ENCODE peak calls at places on chromosomes 12 and 14, in five cellular contexts. O, D, M, N and F are unnamed samples. For H3K36me3, the result is how much of the 10 kb centered on the place peaks cover.

GRCh38 chr14:68407838-68408237 is 385.0 kb downstream of the ZFP36L1 start:
- DNase-seq in D (no peak), M (no peak), N (no peak), O (no peak), F (no peak)

GRCh38 chr12:119115296-119115905 is 63.3 kb upstream of the HSPB8 start:
- DNase-seq in D (no peak), M (peak), N (no peak), O (no peak), F (peak)

GRCh38 chr12:5033883-5034282 is 9.8 kb upstream of the KCNA5 start:
- DNase-seq in M (no peak), O (no peak), N (no peak), D (no peak), F (no peak)

GRCh38 chr14:56995010-56995409 is 184.7 kb upstream of the OTX2 start:
- DNase-seq in D (no peak), O (no peak), N (no peak), M (no peak), F (no peak)

GRCh38 chr12:26046886-26047285 is 78.0 kb downstream of the BHLHE41 start:
- DNase-seq in N (no peak), D (no peak), O (no peak), M (no peak), F (no peak)

GRCh38 chr12:106754331-106754730 is 20.2 kb upstream of the RIC8B start:
- DNase-seq in D (no peak), N (no peak), O (no peak), M (no peak), F (no peak)

GRCh38 chr14:30656190-30656632 is 34.1 kb downstream of the SCFD1 start:
- DNase-seq in M (peak), D (no peak), O (peak), N (no peak), F (no peak)

GRCh38 chr14:77023001-77023996 is 5.2 kb downstream of the IRF2BPL start:
- DNase-seq in O (no peak), N (no peak), M (peak), D (peak), F (peak)

GRCh38 chr14:51682411-51682810 is 30.7 kb downstream of the FRMD6 start:
- DNase-seq in D (no peak), N (no peak), M (no peak), O (no peak), F (no peak)

GRCh38 chr12:55226523-55226922 is 5.7 kb downstream of the OR10A7 start:
- DNase-seq in M (no peak), O (no peak), N (no peak), D (no peak), F (no peak)

GRCh38 chr14:61126083-61126962 is 145.3 kb downstream of the SLC38A6 start:
- DNase-seq in N (no peak), M (no peak), O (no peak), D (no peak), F (no peak)

GRCh38 chr14:22099942-22100763 is 426.5 kb upstream of the OR4E1 start:
- DNase-seq in N (peak), D (no peak), M (peak), O (peak), F (peak)

GRCh38 chr12:51323317-51323960 is 535 bp downstream of the BIN2 start:
- DNase-seq in O (peak), N (no peak), M (no peak), D (no peak), F (no peak)

GRCh38 chr14:103905861-103906456 is 22.3 kb upstream of the TDRD9 start:
- DNase-seq in O (no peak), N (no peak), D (peak), M (peak), F (peak)

GRCh38 chr14:69657961-69658360 is 46.6 kb downstream of the SUSD6 start:
- DNase-seq in D (peak), M (peak), N (no peak), O (no peak), F (peak)

GRCh38 chr14:77212933-77213656 is 31.5 kb downstream of the TMEM63C start:
- DNase-seq in O (no peak), N (no peak), D (peak), M (peak), F (peak)

GRCh38 chr14:103121161-103121845 is 2.0 kb upstream of the TNFAIP2 start:
- DNase-seq in D (peak), N (peak), O (no peak), M (no peak), F (no peak)

GRCh38 chr12:32134144-32134888 is 27.7 kb downstream of the BICD1 start:
- DNase-seq in O (peak), M (peak), D (no peak), N (no peak), F (no peak)

GRCh38 chr12:130714591-130715149 is 1.4 kb downstream of the RIMBP2 start:
- DNase-seq in N (peak), D (no peak), M (no peak), O (no peak), F (no peak)

GRCh38 chr14:40368314-40368713 is 936.1 kb upstream of the FBXO33 start:
- DNase-seq in N (no peak), M (no peak), D (no peak), O (no peak), F (no peak)

GRCh38 chr12:96770239-96770780 is 136.7 kb upstream of the NEDD1 start:
- DNase-seq in D (no peak), N (no peak), O (no peak), M (no peak), F (no peak)

GRCh38 chr12:15897433-15897832 is 13.7 kb upstream of the DERA start:
- DNase-seq in N (no peak), M (no peak), D (no peak), O (no peak), F (no peak)

GRCh38 chr12:15893260-15893659 is 11.1 kb downstream of the STRAP start:
- DNase-seq in D (no peak), O (no peak), N (no peak), M (no peak), F (no peak)

GRCh38 chr12:15887043-15887817 is 5.0 kb downstream of the STRAP start:
- DNase-seq in D (no peak), O (no peak), N (no peak), M (no peak), F (no peak)

GRCh38 chr12:15892645-15893259 is 10.6 kb downstream of the STRAP start:
- DNase-seq in D (no peak), O (no peak), N (no peak), M (no peak), F (no peak)
- H3K36me3 ChIP-seq in D (half or more), O (under half), N (half or more), M (under half), F (under half)

DNA sequence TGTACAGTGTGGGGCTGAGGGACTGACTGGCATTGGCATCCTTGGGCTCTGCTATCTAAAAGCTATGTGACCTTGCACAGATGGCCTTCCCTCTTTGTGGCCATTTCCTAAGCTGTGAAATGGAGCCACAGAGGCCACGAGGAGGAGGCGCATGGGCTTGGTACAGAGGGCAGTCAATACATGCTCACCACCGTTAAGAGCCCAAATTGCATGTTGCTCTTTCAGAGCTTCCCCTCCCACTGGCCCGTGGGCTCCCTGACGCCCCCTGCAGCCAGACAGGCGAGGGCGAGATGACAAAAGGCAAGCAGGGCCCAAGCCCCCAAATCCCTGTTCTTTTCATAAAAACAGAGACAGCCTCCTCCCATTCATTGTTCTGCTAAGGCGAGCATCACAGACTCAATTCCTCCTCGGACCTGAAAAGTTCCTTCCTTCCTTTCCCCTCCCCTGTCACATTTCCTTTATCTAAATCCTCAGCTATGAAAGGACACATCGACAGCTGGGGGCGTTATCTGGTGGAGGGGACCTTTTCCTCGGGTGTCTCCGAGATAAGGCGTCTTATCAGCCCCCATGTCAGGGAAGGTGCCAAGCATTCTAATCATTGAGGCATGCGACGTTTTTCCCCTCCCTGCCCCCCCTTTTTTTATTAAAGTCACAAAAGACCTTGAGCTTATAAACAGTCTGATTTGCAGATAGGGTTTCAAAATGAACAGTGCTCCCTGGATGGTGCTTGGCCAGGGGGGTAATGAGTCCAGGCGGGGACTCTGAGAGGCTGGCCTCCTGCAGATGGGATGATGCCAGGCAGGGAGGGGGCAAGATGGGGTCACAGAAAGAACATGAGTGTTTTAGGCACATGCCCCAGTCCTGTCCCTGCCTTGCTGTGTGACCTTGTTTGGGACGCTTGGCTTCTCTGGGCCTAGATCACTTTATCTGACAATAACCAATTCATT is 26.4 kb downstream of the FAM222A start:
- DNase-seq in N (peak), D (peak), M (peak), O (peak), F (peak)
- H3K36me3 ChIP-seq in N (under half), D (under half), M (under half), O (under half), F (under half)

GRCh38 chr14:36300337-36300736 is 20.1 kb downstream of the MBIP start:
- DNase-seq in M (no peak), N (no peak), D (no peak), O (no peak), F (no peak)
- H3K36me3 ChIP-seq in M (under half), N (half or more), D (half or more), O (under half), F (under half)

GRCh38 chr14:100857923-100858837 is 32.3 kb downstream of the MEG3 start:
- DNase-seq in M (no peak), D (peak), O (no peak), N (peak), F (no peak)

GRCh38 chr14:100858838-100859220 is 32.9 kb downstream of the MEG3 start:
- DNase-seq in O (no peak), N (peak), D (peak), M (no peak), F (no peak)

GRCh38 chr14:100861188-100861936 is 35.4 kb downstream of the MEG3 start:
- DNase-seq in D (peak), M (no peak), O (peak), N (peak), F (no peak)

GRCh38 chr14:100860556-100861187 is 34.8 kb downstream of the MEG3 start:
- DNase-seq in D (peak), O (no peak), N (peak), M (no peak), F (no peak)

DNA sequence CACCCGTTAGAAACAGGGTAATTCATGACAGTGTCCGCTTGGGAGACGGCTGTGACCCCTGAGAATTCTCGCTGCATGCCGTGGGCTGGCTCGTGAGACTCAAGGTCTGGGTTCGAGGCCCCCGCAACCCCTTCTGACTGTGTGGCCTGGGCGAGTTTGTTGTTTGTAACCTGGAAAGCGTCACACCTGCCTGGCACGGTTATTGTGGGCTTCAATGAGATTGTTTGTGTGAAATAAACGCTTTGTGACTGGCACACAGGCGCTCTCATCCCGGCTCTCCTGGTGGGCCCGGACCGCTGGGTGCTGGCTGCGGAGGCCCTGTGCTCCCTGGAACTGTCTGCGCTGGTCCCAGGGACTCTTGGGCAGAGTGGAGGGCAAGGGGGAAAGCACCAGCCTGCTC is 33.9 kb downstream of the MEG3 start:
- DNase-seq in M (no peak), O (no peak), D (peak), N (peak), F (no peak)
- H3K36me3 ChIP-seq in M (under half), O (under half), D (under half), N (under half), F (under half)